ENCODE peak calls at places on chromosomes 11 and 22, in ten cellular contexts. Q is WERI-Rb-1, O is stomach, I is AG09309, G is cardiac fibroblast, B is GM06990, V is left ventricle myocardium inferior, Y is fibroblast of pulmonary artery, X is aorta, M is brain microvascular endothelial cell. U is an unnamed sample.

GRCh38 chr11:128642571-128642970 is 51.3 kb upstream of the FLI1 start:
- DNase-seq in G (no peak), Y (no peak), V (no peak), M (no peak), O (no peak), B (no peak), I (no peak), X (no peak), Q (no peak), U (no peak)

GRCh38 chr11:119100960-119101349 is 698 bp downstream of the DPAGT1 start:
- DNase-seq in V (no peak), X (peak; percentile 41), I (no peak), Q (no peak), B (no peak), G (no peak), Y (no peak), O (no peak), M (no peak), U (no peak)

GRCh38 chr11:120108154-120108784 is 29.6 kb downstream of the TRIM29 start:
- DNase-seq in Q (peak; percentile 76), V (peak; percentile 62), M (peak; percentile 50), O (peak; percentile 80), I (no peak), G (peak; percentile 54), Y (peak; percentile 56), X (peak; percentile 72), B (peak; percentile 33), U (peak; percentile 8)

GRCh38 chr22:38035530-38035885 is 21.7 kb upstream of the PICK1 start:
- DNase-seq in B (no peak), M (no peak), Y (no peak), I (no peak), O (no peak), V (no peak), X (no peak), Q (no peak), G (no peak), U (no peak)

GRCh38 chr11:30016588-30017363 is at the start of gene KCNA4:
- DNase-seq in I (no peak), O (no peak), V (peak; percentile 34), X (peak; percentile 47), B (no peak), Q (peak; percentile 56), M (no peak), G (no peak), Y (peak; percentile 36), U (no peak)

GRCh38 chr22:18065256-18065655 is 12.5 kb upstream of the PEX26 start:
- DNase-seq in G (no peak), I (no peak), B (no peak), X (no peak), Y (no peak), V (no peak), M (no peak), O (no peak), Q (peak; percentile 35), U (no peak)

GRCh38 chr11:61037694-61038093 is 64.6 kb upstream of the CD5 start:
- DNase-seq in O (peak; percentile 75), V (peak; percentile 37), G (peak; percentile 12), Y (peak; percentile 10), Q (no peak), I (no peak), M (peak; percentile 31), X (no peak), B (no peak), U (no peak)

GRCh38 chr11:92269021-92269420 is 44.4 kb downstream of the FAT3 start:
- DNase-seq in O (no peak), M (peak; percentile 7), V (no peak), Y (peak; percentile 57), I (no peak), X (no peak), B (no peak), Q (no peak), G (peak; percentile 75), U (no peak)

GRCh38 chr11:118265954-118266353 is 1.9 kb upstream of the MPZL2 start:
- DNase-seq in Y (no peak), M (no peak), Q (no peak), I (no peak), O (peak; percentile 87), B (no peak), X (no peak), G (no peak), V (peak; percentile 20), U (no peak)

GRCh38 chr11:120285256-120285655 is 39.8 kb upstream of the TLCD5 start:
- DNase-seq in G (no peak), V (no peak), Q (no peak), O (no peak), X (no peak), M (no peak), I (peak; percentile 7), Y (no peak), B (no peak), U (no peak)

GRCh38 chr11:71186861-71187260 is 65.5 kb downstream of the SHANK2 start:
- DNase-seq in M (no peak), Y (no peak), O (no peak), V (no peak), B (no peak), Q (no peak), I (no peak), G (no peak), X (no peak), U (no peak)

GRCh38 chr11:93585758-93586157 is 42.6 kb upstream of the SMCO4 start:
- DNase-seq in X (peak; percentile 47), O (peak; percentile 57), M (peak; percentile 80), G (peak; percentile 55), V (no peak), Y (peak; percentile 66), Q (no peak), B (no peak), I (peak; percentile 68), U (peak; percentile 41)

GRCh38 chr11:45146072-45147016 is at the start of gene PRDM11:
- DNase-seq in M (peak; percentile 66), Y (peak; percentile 79), X (peak; percentile 85), O (peak; percentile 73), V (no peak), Q (peak; percentile 30), B (peak; percentile 56), G (peak; percentile 77), I (peak; percentile 27), U (no peak)

GRCh38 chr11:10388574-10388973 is 66.5 kb upstream of the AMPD3 start:
- DNase-seq in Q (no peak), B (no peak), M (no peak), I (no peak), X (no peak), G (no peak), O (no peak), Y (no peak), V (peak; percentile 29), U (no peak)
- H3K4me3 ChIP-seq in Q (no peak overlapping the region), B (no peak overlapping the region), M (no peak overlapping the region), I (no peak overlapping the region), X (no peak overlapping the region), G (no peak overlapping the region), O (no peak overlapping the region), Y (no peak overlapping the region), V (no peak overlapping the region), U (no peak overlapping the region)

GRCh38 chr11:35651263-35651662 is 11.3 kb upstream of the TRIM44 start:
- DNase-seq in X (no peak), Q (no peak), V (no peak), M (no peak), G (no peak), I (no peak), Y (no peak), O (no peak), B (no peak), U (no peak)

GRCh38 chr11:35658028-35658948 is 4.3 kb upstream of the TRIM44 start:
- DNase-seq in I (no peak), M (no peak), V (no peak), X (no peak), G (no peak), Y (no peak), Q (no peak), O (no peak), B (no peak), U (no peak)

GRCh38 chr11:35655856-35656255 is 6.7 kb upstream of the TRIM44 start:
- DNase-seq in B (no peak), M (no peak), O (no peak), G (no peak), X (no peak), Q (no peak), I (no peak), V (no peak), Y (no peak), U (no peak)

GRCh38 chr11:35650467-35650866 is 12.1 kb upstream of the TRIM44 start:
- DNase-seq in M (no peak), O (no peak), B (no peak), Y (no peak), G (no peak), Q (no peak), X (no peak), I (no peak), V (no peak), U (no peak)

GRCh38 chr11:35654711-35655110 is 7.9 kb upstream of the TRIM44 start:
- DNase-seq in M (no peak), O (no peak), I (no peak), Y (no peak), G (no peak), B (no peak), X (no peak), V (no peak), Q (no peak), U (no peak)
- H3K4me3 ChIP-seq in M (no peak overlapping the region), O (no peak overlapping the region), I (no peak overlapping the region), Y (no peak overlapping the region), G (no peak overlapping the region), B (no peak overlapping the region), X (no peak overlapping the region), V (no peak overlapping the region), Q (no peak overlapping the region), U (no peak overlapping the region)

GRCh38 chr11:88482871-88483301 is 145.3 kb upstream of the CTSC start:
- DNase-seq in I (no peak), B (no peak), O (no peak), Y (peak; percentile 27), G (peak; percentile 77), M (no peak), X (no peak), Q (no peak), V (no peak), U (no peak)

GRCh38 chr11:88489030-88489429 is 151.5 kb upstream of the CTSC start:
- DNase-seq in O (no peak), G (peak; percentile 62), V (no peak), M (no peak), X (no peak), Y (no peak), Q (no peak), I (no peak), B (no peak), U (no peak)

GRCh38 chr11:88484873-88485621 is 147.5 kb upstream of the CTSC start:
- DNase-seq in X (no peak), V (no peak), G (peak; percentile 68), Y (peak; percentile 46), Q (peak; percentile 42), O (no peak), B (peak; percentile 51), M (peak; percentile 44), I (no peak), U (no peak)

GRCh38 chr11:88491674-88492073 is 154.1 kb upstream of the CTSC start:
- DNase-seq in Y (no peak), X (no peak), B (no peak), M (no peak), V (no peak), I (no peak), G (no peak), O (no peak), Q (no peak), U (no peak)

GRCh38 chr11:88487646-88488045 is 150.1 kb upstream of the CTSC start:
- DNase-seq in X (no peak), G (no peak), Y (no peak), Q (no peak), B (no peak), I (no peak), O (no peak), M (no peak), V (no peak), U (no peak)
- H3K4me3 ChIP-seq in X (no peak overlapping the region), G (no peak overlapping the region), Y (no peak overlapping the region), Q (no peak overlapping the region), B (no peak overlapping the region), I (no peak overlapping the region), O (no peak overlapping the region), M (no peak overlapping the region), V (no peak overlapping the region), U (no peak overlapping the region)

GRCh38 chr11:1845571-1846452 is 7.0 kb downstream of the TNNI2 start:
- DNase-seq in V (no peak), M (no peak), O (no peak), X (no peak), B (no peak), G (no peak), I (no peak), Q (no peak), Y (no peak), U (no peak)
- H3K4me3 ChIP-seq in V (no peak overlapping the region), M (no peak overlapping the region), O (no peak overlapping the region), X (no peak overlapping the region), B (no peak overlapping the region), G (no peak overlapping the region), I (no peak overlapping the region), Q (no peak overlapping the region), Y (no peak overlapping the region), U (no peak overlapping the region)